ENCODE peak calls at places on chromosomes 7 and 10, in eight cellular contexts. Z, A, Q, W, Y, L, C and V are unnamed samples.
A peak's percentile ranks its signal among the peaks of the same experiment; 100 is the strongest.

GRCh38 chr7:143490719-143491306 is 13.1 kb downstream of the TAS2R41 start:
- DNase-seq in Z (no peak), A (peak; percentile 38), Q (peak; percentile 43), W (no peak), Y (no peak), L (no peak), C (peak; percentile 68), V (peak; percentile 20)

GRCh38 chr7:31782411-31782991 is 95.5 kb downstream of the PPP1R17 start:
- DNase-seq in Z (no peak), A (no peak), Q (peak; percentile 75), W (no peak), Y (no peak), L (no peak), C (no peak), V (peak; percentile 38)

GRCh38 chr10:132566892-132567291 is 29.3 kb downstream of the INPP5A start:
- DNase-seq in Z (no peak), A (no peak), Q (no peak), W (no peak), Y (no peak), L (no peak), C (no peak), V (no peak)

GRCh38 chr7:82210422-82211184 is 233.0 kb downstream of the CACNA2D1 start:
- DNase-seq in Z (no peak), A (no peak), Q (no peak), W (no peak), Y (no peak), L (no peak), C (no peak), V (no peak)

GRCh38 chr7:143172354-143172753 is 10.9 kb upstream of the TAS2R39 start:
- DNase-seq in Z (peak; percentile 83), A (no peak), Q (no peak), W (peak; percentile 73), Y (peak; percentile 77), L (peak; percentile 33), C (no peak), V (peak; percentile 50)

GRCh38 chr10:125263551-125263950 is 103.2 kb upstream of the CTBP2 start:
- DNase-seq in Z (no peak), A (no peak), Q (no peak), W (no peak), Y (no peak), L (no peak), C (peak; percentile 66), V (no peak)

GRCh38 chr7:116315293-116315692 is 105.0 kb downstream of the TES start:
- DNase-seq in Z (no peak), A (peak; percentile 75), Q (no peak), W (no peak), Y (no peak), L (no peak), C (no peak), V (peak; percentile 8)

GRCh38 chr7:82079527-82079926 is 309.7 kb upstream of the HGF start:
- DNase-seq in Z (no peak), A (no peak), Q (no peak), W (no peak), Y (no peak), L (no peak), C (no peak), V (no peak)

GRCh38 chr7:140673063-140673769 is 471 bp downstream of the ADCK2 start:
- DNase-seq in Z (peak; percentile 68), A (peak; percentile 47), Q (no peak), W (peak; percentile 73), Y (peak; percentile 80), L (peak; percentile 39), C (peak; percentile 68), V (no peak)

GRCh38 chr10:133258818-133259602 is 17.7 kb downstream of the ADAM8 start:
- DNase-seq in Z (peak; percentile 76), A (peak; percentile 86), Q (no peak), W (peak; percentile 91), Y (peak; percentile 92), L (peak; percentile 97), C (no peak), V (peak; percentile 98)

GRCh38 chr10:95406651-95407280 is 116.0 kb upstream of the PDLIM1 start:
- DNase-seq in Z (peak; percentile 90), A (peak; percentile 94), Q (no peak), W (peak; percentile 93), Y (peak; percentile 61), L (peak; percentile 92), C (no peak), V (no peak)

GRCh38 chr10:32271617-32272016 is 75.3 kb downstream of the EPC1 start:
- DNase-seq in Z (no peak), A (no peak), Q (no peak), W (no peak), Y (no peak), L (no peak), C (no peak), V (no peak)

GRCh38 chr10:101444058-101444457 is 90.1 kb downstream of the BTRC start:
- DNase-seq in Z (no peak), A (no peak), Q (no peak), W (no peak), Y (no peak), L (no peak), C (no peak), V (no peak)

GRCh38 chr7:28211006-28211405 is 30.4 kb upstream of the JAZF1 start:
- DNase-seq in Z (no peak), A (no peak), Q (no peak), W (no peak), Y (no peak), L (no peak), C (no peak), V (no peak)

GRCh38 chr10:124053971-124054370 is 39.4 kb downstream of the CHST15 start:
- DNase-seq in Z (no peak), A (no peak), Q (no peak), W (no peak), Y (no peak), L (no peak), C (no peak), V (no peak)

GRCh38 chr10:5809541-5810154 is 3.6 kb downstream of the GDI2 start:
- DNase-seq in Z (no peak), A (no peak), Q (no peak), W (no peak), Y (no peak), L (no peak), C (no peak), V (no peak)
- H3K4me3 ChIP-seq in Z (peak overlapping the region; percentile 17), A (peak overlapping the region; percentile 95), Q (no peak overlapping the region), W (peak overlapping the region; percentile 95), Y (no peak overlapping the region), L (no peak overlapping the region), C (no peak overlapping the region), V (peak overlapping the region; percentile 4)

DNA sequence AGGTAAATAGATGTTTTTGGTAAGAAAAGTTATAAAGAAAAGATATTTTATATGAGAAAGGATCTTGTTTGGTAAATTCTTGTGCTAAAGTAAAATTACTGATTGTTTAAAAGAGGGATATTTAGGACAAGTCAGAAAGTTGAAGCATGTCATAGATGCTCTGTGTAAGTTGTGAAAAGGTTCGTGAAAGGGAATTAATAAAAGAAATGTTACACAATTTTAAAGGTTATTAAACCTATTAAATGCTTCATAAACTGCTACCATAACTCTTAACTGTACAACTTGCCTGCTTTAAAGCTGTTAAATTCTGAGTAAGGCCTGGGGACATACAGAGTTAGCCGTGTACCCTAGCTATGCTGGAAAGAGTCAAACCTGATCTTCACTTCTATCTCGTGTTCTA is 634.1 kb downstream of the ACTR3B start:
- DNase-seq in Z (no peak), A (no peak), Q (no peak), W (no peak), Y (no peak), L (no peak), C (no peak), V (no peak)
- H3K9me3 ChIP-seq in Z (no peaks in the 10 kb centered on the region), A (peaks cover 9% of the 10 kb centered on the region), Q (peaks cover 32% of the 10 kb centered on the region), W (no peaks in the 10 kb centered on the region), Y (no peaks in the 10 kb centered on the region), L (no peaks in the 10 kb centered on the region), C (peaks cover 23% of the 10 kb centered on the region), V (no peaks in the 10 kb centered on the region)

GRCh38 chr10:14560794-14561765 is 213.6 kb downstream of the FAM107B start:
- DNase-seq in Z (no peak), A (no peak), Q (no peak), W (no peak), Y (no peak), L (no peak), C (no peak), V (no peak)
- H3K4me3 ChIP-seq in Z (no peak overlapping the region), A (no peak overlapping the region), Q (no peak overlapping the region), W (no peak overlapping the region), Y (no peak overlapping the region), L (no peak overlapping the region), C (no peak overlapping the region), V (no peak overlapping the region)

DNA sequence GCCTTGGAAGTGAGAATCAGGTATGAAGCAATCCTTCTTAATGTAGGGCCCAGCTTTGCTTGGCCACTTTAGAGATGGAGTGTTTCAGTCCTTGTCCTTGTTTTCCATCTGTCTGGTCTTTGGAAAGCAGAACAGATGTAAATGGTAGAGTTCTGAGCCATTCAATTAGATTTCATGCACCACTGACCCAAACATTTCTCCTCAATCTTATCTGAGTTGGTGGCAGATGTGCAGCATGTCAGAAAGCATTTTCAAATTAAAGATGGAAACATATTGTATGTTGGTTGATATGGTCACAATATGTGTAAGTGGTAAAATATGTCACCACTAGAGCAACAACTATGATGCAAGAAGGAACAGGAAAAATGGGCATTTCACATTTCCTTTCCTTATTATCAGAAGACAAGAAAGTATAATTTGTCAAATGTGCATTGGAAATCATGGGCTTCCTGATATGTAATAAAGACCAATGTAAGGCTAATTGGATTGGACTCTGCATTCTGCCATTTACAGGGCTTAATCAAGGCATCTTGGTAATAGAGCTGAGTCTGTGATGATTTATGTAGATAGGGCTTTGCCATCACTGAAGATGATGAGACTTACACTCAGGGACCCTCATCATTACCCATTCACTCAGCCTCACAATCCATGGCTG is 750.6 kb downstream of the NRG3 start:
- DNase-seq in Z (no peak), A (no peak), Q (no peak), W (no peak), Y (no peak), L (no peak), C (no peak), V (no peak)
- H3K9me3 ChIP-seq in Z (no peaks in the 10 kb centered on the region), A (no peaks in the 10 kb centered on the region), Q (no peaks in the 10 kb centered on the region), W (no peaks in the 10 kb centered on the region), Y (no peaks in the 10 kb centered on the region), L (no peaks in the 10 kb centered on the region), C (no peaks in the 10 kb centered on the region), V (no peaks in the 10 kb centered on the region)

GRCh38 chr10:33807527-33808377 is 473.3 kb upstream of the NRP1 start:
- DNase-seq in Z (no peak), A (no peak), Q (no peak), W (no peak), Y (no peak), L (no peak), C (no peak), V (no peak)
- H3K4me3 ChIP-seq in Z (no peak overlapping the region), A (no peak overlapping the region), Q (no peak overlapping the region), W (no peak overlapping the region), Y (no peak overlapping the region), L (no peak overlapping the region), C (no peak overlapping the region), V (no peak overlapping the region)

GRCh38 chr10:131147301-131147975 is 164.1 kb downstream of the TCERG1L start:
- DNase-seq in Z (no peak), A (no peak), Q (no peak), W (no peak), Y (peak; percentile 37), L (no peak), C (no peak), V (no peak)
- H3K9me3 ChIP-seq in Z (no peaks in the 10 kb centered on the region), A (peaks cover 2% of the 10 kb centered on the region), Q (peaks cover 14% of the 10 kb centered on the region), W (no peaks in the 10 kb centered on the region), Y (no peaks in the 10 kb centered on the region), L (no peaks in the 10 kb centered on the region), C (peaks cover 4% of the 10 kb centered on the region), V (no peaks in the 10 kb centered on the region)

GRCh38 chr10:105855791-105856190 is 1214.7 kb downstream of the SORCS3 start:
- DNase-seq in Z (no peak), A (no peak), Q (no peak), W (no peak), Y (no peak), L (no peak), C (no peak), V (no peak)
- H3K4me3 ChIP-seq in Z (no peak overlapping the region), A (no peak overlapping the region), Q (no peak overlapping the region), W (no peak overlapping the region), Y (no peak overlapping the region), L (no peak overlapping the region), C (no peak overlapping the region), V (no peak overlapping the region)

GRCh38 chr7:158042156-158042880 is 545.3 kb downstream of the PTPRN2 start:
- DNase-seq in Z (no peak), A (no peak), Q (no peak), W (no peak), Y (no peak), L (no peak), C (no peak), V (no peak)
- H3K9me3 ChIP-seq in Z (no peaks in the 10 kb centered on the region), A (peaks cover 14% of the 10 kb centered on the region), Q (peaks cover 18% of the 10 kb centered on the region), W (no peaks in the 10 kb centered on the region), Y (peaks cover 12% of the 10 kb centered on the region), L (peaks cover 5% of the 10 kb centered on the region), C (peaks cover 12% of the 10 kb centered on the region), V (no peaks in the 10 kb centered on the region)